ENCODE peak calls at places on chromosomes 13 and 19, in seven cellular contexts. Y is K562, U is HCT116, N is H1, W is GM12878, T is HepG2, V is SK-N-SH. D is an unnamed sample.

GRCh38 chr13:49052801-49053200 is 77.1 kb downstream of the FNDC3A start:
- DNase-seq in N (no peak), V (no peak), U (no peak), T (no peak), Y (no peak), W (no peak), D (no peak)

GRCh38 chr13:52665325-52665724 is 12.7 kb downstream of the SUGT1 start:
- DNase-seq in U (peak), V (peak), N (no peak), W (no peak), T (peak), Y (peak), D (peak)

GRCh38 chr13:30881191-30881651 is 24.9 kb upstream of the MEDAG start:
- DNase-seq in T (no peak), V (no peak), Y (no peak), N (no peak), W (no peak), U (no peak), D (no peak)

GRCh38 chr19:1896508-1896907 is 8.7 kb upstream of the ADAT3 start:
- DNase-seq in U (no peak), T (no peak), Y (no peak), N (no peak), V (no peak), W (no peak), D (no peak)

GRCh38 chr13:100484708-100485107 is 103.9 kb downstream of the GGACT start:
- DNase-seq in W (no peak), N (no peak), Y (no peak), U (no peak), V (no peak), T (no peak), D (no peak)

GRCh38 chr19:14139944-14140343 is 3.6 kb upstream of the ASF1B start:
- DNase-seq in Y (no peak), U (no peak), W (no peak), T (no peak), N (no peak), V (no peak), D (peak)

GRCh38 chr13:35136585-35136984 is 194.5 kb downstream of the NBEA start:
- DNase-seq in Y (no peak), U (no peak), N (no peak), V (no peak), W (no peak), T (no peak), D (no peak)

GRCh38 chr13:40164137-40164536 is 502.3 kb downstream of the FOXO1 start:
- DNase-seq in W (no peak), Y (no peak), N (no peak), U (no peak), T (no peak), V (no peak), D (no peak)

GRCh38 chr13:107824636-107825035 is 390.7 kb downstream of the LIG4 start:
- DNase-seq in W (no peak), U (no peak), T (no peak), V (no peak), N (no peak), Y (no peak), D (no peak)

GRCh38 chr19:35399231-35399630 is 28.4 kb downstream of the GPR42 start:
- DNase-seq in W (no peak), N (no peak), U (no peak), Y (no peak), V (no peak), T (no peak), D (no peak)

GRCh38 chr13:111484959-111485358 is 164.5 kb downstream of the TEX29 start:
- DNase-seq in Y (no peak), U (no peak), T (no peak), W (no peak), V (no peak), N (no peak), D (no peak)

GRCh38 chr19:33297401-33298145 is 4.8 kb downstream of the CEBPA start:
- DNase-seq in T (no peak), W (no peak), U (no peak), N (no peak), V (peak), Y (no peak), D (no peak)

GRCh38 chr19:33300016-33300981 is 2.0 kb downstream of the CEBPA start:
- DNase-seq in V (peak), T (peak), N (no peak), Y (no peak), W (no peak), U (no peak), D (no peak)

GRCh38 chr19:33296473-33297060 is 5.8 kb downstream of the CEBPA start:
- DNase-seq in V (peak), N (no peak), U (no peak), W (no peak), Y (no peak), T (no peak), D (no peak)

GRCh38 chr19:33299061-33299665 is 3.2 kb downstream of the CEBPA start:
- DNase-seq in V (peak), N (no peak), T (no peak), Y (no peak), W (no peak), U (no peak), D (no peak)

GRCh38 chr19:33298146-33298911 is 4.0 kb downstream of the CEBPA start:
- DNase-seq in W (no peak), T (no peak), V (peak), Y (no peak), U (no peak), N (no peak), D (peak)
- TF ChIP-seq JUND in W (no peak), T (no peak), V (no peak), Y (no peak), U (no peak), N (no peak), D (no peak)

GRCh38 chr13:28043224-28043623 is 54.7 kb upstream of the URAD start:
- DNase-seq in T (no peak), W (no peak), V (no peak), N (no peak), Y (no peak), U (no peak), D (no peak)

GRCh38 chr13:28044608-28045007 is 55.8 kb downstream of the FLT3 start:
- DNase-seq in T (no peak), U (no peak), Y (no peak), W (no peak), V (no peak), N (no peak), D (no peak)

GRCh38 chr13:28045861-28046260 is 54.5 kb downstream of the FLT3 start:
- DNase-seq in Y (no peak), T (no peak), N (no peak), U (no peak), V (no peak), W (no peak), D (no peak)

GRCh38 chr13:28037399-28037798 is 48.9 kb upstream of the URAD start:
- DNase-seq in T (no peak), U (peak), W (no peak), V (no peak), N (no peak), Y (no peak), D (no peak)

GRCh38 chr13:28040977-28041376 is 52.5 kb upstream of the URAD start:
- DNase-seq in V (no peak), W (no peak), Y (no peak), N (no peak), T (no peak), U (no peak), D (no peak)
- TF ChIP-seq JUND in V (no peak), W (no peak), Y (no peak), N (no peak), T (no peak), U (no peak), D (no peak)

DNA sequence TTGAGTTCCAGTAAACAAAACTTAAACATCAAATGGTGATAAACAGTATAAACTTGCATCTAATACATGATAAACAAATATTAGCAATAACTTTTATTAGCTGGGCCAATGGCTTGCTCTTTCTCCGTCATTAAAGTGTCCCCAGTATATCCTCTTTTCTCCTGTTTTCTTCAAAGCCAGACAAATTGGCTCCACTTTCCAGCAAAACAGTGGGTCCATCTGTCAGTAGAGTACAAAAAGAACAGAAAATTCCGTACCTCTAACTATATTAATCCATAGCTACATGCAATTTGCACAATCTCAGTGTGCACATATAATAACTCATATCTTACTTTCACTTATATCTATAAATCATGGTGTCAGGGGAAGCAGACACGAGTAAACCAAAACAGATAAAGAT is 678.0 kb upstream of the SPRY2 start:
- DNase-seq in Y (no peak), W (no peak), N (no peak), T (no peak), V (no peak), U (no peak), D (no peak)
- TF ChIP-seq JUND in Y (no peak), W (no peak), N (no peak), T (no peak), V (no peak), U (no peak), D (no peak)

GRCh38 chr19:41711376-41712261 is 3.2 kb downstream of the CEACAM5 start:
- DNase-seq in V (no peak), T (no peak), W (no peak), U (no peak), Y (no peak), N (no peak), D (no peak)
- TF ChIP-seq JUND in V (no peak), T (no peak), W (no peak), U (no peak), Y (no peak), N (no peak), D (no peak)

GRCh38 chr13:24894972-24895300 is 131.0 kb downstream of the RNF17 start:
- DNase-seq in U (no peak), T (no peak), W (no peak), N (no peak), Y (no peak), V (no peak), D (no peak)

GRCh38 chr13:24894277-24894971 is 130.5 kb downstream of the RNF17 start:
- DNase-seq in V (no peak), Y (no peak), W (no peak), U (no peak), N (no peak), T (no peak), D (no peak)

GRCh38 chr13:24891476-24892108 is 127.6 kb downstream of the RNF17 start:
- DNase-seq in W (no peak), T (no peak), U (no peak), V (no peak), Y (no peak), N (no peak), D (no peak)

GRCh38 chr13:24892844-24893243 is 128.9 kb downstream of the RNF17 start:
- DNase-seq in N (no peak), T (no peak), W (no peak), Y (no peak), V (no peak), U (no peak), D (no peak)

GRCh38 chr13:24893863-24894262 is 129.9 kb downstream of the RNF17 start:
- DNase-seq in V (peak), N (no peak), Y (peak), W (no peak), U (no peak), T (no peak), D (no peak)
- TF ChIP-seq JUND in V (no peak), N (no peak), Y (no peak), W (no peak), U (no peak), T (no peak), D (no peak)

D was measured in T47D.